ENCODE peak calls at places on chromosome 21, in ten cellular contexts. Y is naive thymus-derived CD4-positive, alpha-beta T cell; R is cardiac muscle cell; F is A673; I is GM23338; X is body of pancreas; P is heart right ventricle; B is left lung; D is neural progenitor cell; Z is tibial nerve. K is an unnamed sample. For H3K4me1, the result is how much of the 10 kb centered on the place peaks cover.

GRCh38 chr21:38925923-38926322 is 120.2 kb downstream of the ETS2 start:
- DNase-seq in Y (no peak), R (peak), F (no peak), I (no peak), X (peak), P (peak), B (peak), D (no peak), Z (peak), K (peak)

GRCh38 chr21:14943636-14944035 is 121.2 kb downstream of the NRIP1 start:
- DNase-seq in Y (no peak), R (no peak), F (no peak), I (no peak), X (no peak), P (no peak), B (no peak), D (no peak), Z (no peak), K (no peak)

GRCh38 chr21:44813727-44814126 is 4.1 kb downstream of the SUMO3 start:
- DNase-seq in Y (no peak), R (no peak), F (no peak), I (no peak), X (no peak), P (no peak), B (no peak), D (no peak), Z (no peak), K (no peak)

GRCh38 chr21:25179116-25179515 is 428.2 kb downstream of the MRPL39 start:
- DNase-seq in Y (no peak), R (no peak), F (no peak), I (no peak), X (no peak), P (no peak), B (no peak), D (no peak), Z (no peak), K (no peak)

GRCh38 chr21:37087188-37087587 is 14.1 kb downstream of the TTC3 start:
- DNase-seq in Y (peak), R (peak), F (peak), I (peak), X (peak), P (no peak), B (no peak), D (peak), Z (peak), K (no peak)

GRCh38 chr21:42003051-42003461 is 7.1 kb downstream of the ZBTB21 start:
- DNase-seq in Y (no peak), R (no peak), F (peak), I (no peak), X (no peak), P (no peak), B (no peak), D (no peak), Z (no peak), K (no peak)

GRCh38 chr21:25895565-25896205 is 160.9 kb downstream of the GABPA start:
- DNase-seq in Y (peak), R (peak), F (peak), I (peak), X (peak), P (no peak), B (no peak), D (peak), Z (peak), K (peak)

GRCh38 chr21:38631676-38632075 is 133.4 kb upstream of the ERG start:
- DNase-seq in Y (no peak), R (no peak), F (no peak), I (no peak), X (no peak), P (no peak), B (no peak), D (no peak), Z (no peak), K (no peak)

GRCh38 chr21:18493420-18493819 is 89.8 kb upstream of the TMPRSS15 start:
- DNase-seq in Y (no peak), R (no peak), F (peak), I (no peak), X (no peak), P (no peak), B (no peak), D (no peak), Z (no peak), K (no peak)

GRCh38 chr21:39114871-39115658 is 68.2 kb downstream of the PSMG1 start:
- DNase-seq in Y (no peak), R (no peak), F (no peak), I (no peak), X (no peak), P (no peak), B (no peak), D (no peak), Z (no peak), K (no peak)

GRCh38 chr21:37681711-37682110 is 234.5 kb downstream of the KCNJ6 start:
- DNase-seq in Y (no peak), R (no peak), F (no peak), I (no peak), X (no peak), P (no peak), B (no peak), D (no peak), Z (no peak), K (no peak)

GRCh38 chr21:36917487-36918158 is 48.8 kb downstream of the HLCS start:
- DNase-seq in Y (no peak), R (peak), F (peak), I (peak), X (peak), P (peak), B (no peak), D (peak), Z (no peak), K (no peak)

GRCh38 chr21:45228171-45228641 is 59.5 kb downstream of the POFUT2 start:
- DNase-seq in Y (no peak), R (peak), F (peak), I (no peak), X (no peak), P (no peak), B (no peak), D (no peak), Z (peak), K (peak)

GRCh38 chr21:28714795-28715464 is 277.7 kb downstream of the LTN1 start:
- DNase-seq in Y (no peak), R (no peak), F (no peak), I (no peak), X (no peak), P (no peak), B (no peak), D (no peak), Z (no peak), K (peak)

GRCh38 chr21:25955646-25956045 is 214.9 kb downstream of the APP start:
- DNase-seq in Y (no peak), R (no peak), F (no peak), I (no peak), X (no peak), P (no peak), B (no peak), D (no peak), Z (no peak), K (no peak)

GRCh38 chr21:18204931-18205330 is 39.7 kb upstream of the CHODL start:
- DNase-seq in Y (no peak), R (peak), F (peak), I (peak), X (no peak), P (no peak), B (no peak), D (peak), Z (no peak), K (peak)

GRCh38 chr21:41678944-41679343 is 87.9 kb downstream of the RIPK4 start:
- DNase-seq in Y (no peak), R (peak), F (peak), I (peak), X (peak), P (peak), B (peak), D (peak), Z (peak), K (peak)

GRCh38 chr21:42027085-42027803 is 17.1 kb upstream of the ZBTB21 start:
- DNase-seq in Y (no peak), R (no peak), F (no peak), I (no peak), X (no peak), P (no peak), B (no peak), D (no peak), Z (no peak), K (no peak)

GRCh38 chr21:41112740-41113692 is 54.9 kb upstream of the BACE2 start:
- DNase-seq in Y (peak), R (peak), F (peak), I (peak), X (no peak), P (peak), B (peak), D (peak), Z (no peak), K (peak)

GRCh38 chr21:38756746-38757145 is 49.0 kb upstream of the ETS2 start:
- DNase-seq in Y (no peak), R (peak), F (no peak), I (no peak), X (no peak), P (no peak), B (no peak), D (no peak), Z (no peak), K (no peak)

GRCh38 chr21:42193131-42193671 is 25.7 kb upstream of the ABCG1 start:
- DNase-seq in Y (peak), R (no peak), F (no peak), I (no peak), X (no peak), P (no peak), B (no peak), D (no peak), Z (no peak), K (no peak)

GRCh38 chr21:45015469-45015860 is 58.9 kb upstream of the ADARB1 start:
- DNase-seq in Y (no peak), R (no peak), F (no peak), I (no peak), X (peak), P (no peak), B (peak), D (no peak), Z (no peak), K (no peak)

GRCh38 chr21:37916795-37917142 is 512 bp upstream of the KCNJ6 start:
- DNase-seq in Y (no peak), R (peak), F (peak), I (peak), X (peak), P (no peak), B (no peak), D (peak), Z (no peak), K (no peak)

GRCh38 chr21:41506526-41507520 is 1.1 kb downstream of the TMPRSS2 start:
- DNase-seq in Y (no peak), R (peak), F (no peak), I (peak), X (peak), P (no peak), B (no peak), D (peak), Z (no peak), K (no peak)

GRCh38 chr21:43306911-43307676 is 119.8 kb downstream of the SIK1 start:
- DNase-seq in Y (no peak), R (no peak), F (no peak), I (no peak), X (peak), P (peak), B (peak), D (no peak), Z (no peak), K (peak)
- H3K4me1 ChIP-seq in Y (under half), R (under half), F (under half), I (under half), X (under half), P (under half), B (under half), D (under half), Z (under half), K (under half)

DNA sequence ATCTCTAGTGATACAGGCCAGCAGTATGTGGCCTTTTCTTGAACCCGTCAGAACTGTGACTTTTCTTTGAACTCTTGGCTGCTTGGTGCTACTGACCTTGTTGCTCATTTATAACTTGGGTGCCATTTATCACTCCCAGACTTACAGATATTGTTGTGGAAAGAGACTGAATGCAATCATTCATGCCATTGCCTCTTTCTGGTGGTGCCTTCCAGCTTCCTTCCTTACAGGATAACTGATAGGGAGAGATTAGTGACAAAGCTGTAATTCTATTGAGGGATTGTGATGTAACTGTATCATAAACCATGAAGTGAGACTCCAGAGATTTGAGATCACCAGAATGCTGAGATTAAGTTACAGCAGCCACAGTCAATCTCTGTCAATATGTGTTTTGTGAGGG is 256.5 kb downstream of the USP25 start:
- DNase-seq in Y (no peak), R (peak), F (no peak), I (no peak), X (no peak), P (no peak), B (no peak), D (no peak), Z (no peak), K (no peak)
- H3K4me1 ChIP-seq in Y (under half), R (under half), F (under half), I (under half), X (under half), P (under half), B (under half), D (under half), Z (under half), K (under half)

GRCh38 chr21:35206141-35207125 is 157.3 kb upstream of the RUNX1 start:
- DNase-seq in Y (no peak), R (peak), F (no peak), I (no peak), X (peak), P (no peak), B (no peak), D (no peak), Z (no peak), K (peak)

GRCh38 chr21:35202431-35202830 is 153.3 kb upstream of the RUNX1 start:
- DNase-seq in Y (no peak), R (no peak), F (no peak), I (no peak), X (no peak), P (no peak), B (no peak), D (no peak), Z (no peak), K (no peak)

GRCh38 chr21:35204850-35205564 is 155.9 kb upstream of the RUNX1 start:
- DNase-seq in Y (no peak), R (no peak), F (peak), I (peak), X (peak), P (peak), B (peak), D (no peak), Z (no peak), K (no peak)

GRCh38 chr21:35203093-35204021 is 154.3 kb upstream of the RUNX1 start:
- DNase-seq in Y (no peak), R (no peak), F (no peak), I (no peak), X (no peak), P (no peak), B (no peak), D (no peak), Z (no peak), K (no peak)

GRCh38 chr21:35204125-35204524 is 155.0 kb upstream of the RUNX1 start:
- DNase-seq in Y (no peak), R (no peak), F (no peak), I (no peak), X (no peak), P (no peak), B (no peak), D (no peak), Z (no peak), K (no peak)
- H3K4me1 ChIP-seq in Y (under half), R (under half), F (under half), I (under half), X (under half), P (half or more), B (under half), D (under half), Z (under half), K (under half)

GRCh38 chr21:32381571-32381970 is 11.2 kb downstream of the URB1 start:
- DNase-seq in Y (no peak), R (no peak), F (no peak), I (no peak), X (no peak), P (no peak), B (no peak), D (no peak), Z (no peak), K (no peak)

GRCh38 chr21:32380940-32381339 is 11.9 kb downstream of the URB1 start:
- DNase-seq in Y (no peak), R (no peak), F (no peak), I (no peak), X (no peak), P (no peak), B (no peak), D (no peak), Z (no peak), K (no peak)

GRCh38 chr21:32386195-32386870 is 6.5 kb downstream of the URB1 start:
- DNase-seq in Y (no peak), R (no peak), F (no peak), I (no peak), X (peak), P (peak), B (no peak), D (no peak), Z (no peak), K (no peak)

GRCh38 chr21:32382108-32382601 is 10.7 kb downstream of the URB1 start:
- DNase-seq in Y (no peak), R (no peak), F (no peak), I (no peak), X (no peak), P (no peak), B (no peak), D (no peak), Z (no peak), K (no peak)

DNA sequence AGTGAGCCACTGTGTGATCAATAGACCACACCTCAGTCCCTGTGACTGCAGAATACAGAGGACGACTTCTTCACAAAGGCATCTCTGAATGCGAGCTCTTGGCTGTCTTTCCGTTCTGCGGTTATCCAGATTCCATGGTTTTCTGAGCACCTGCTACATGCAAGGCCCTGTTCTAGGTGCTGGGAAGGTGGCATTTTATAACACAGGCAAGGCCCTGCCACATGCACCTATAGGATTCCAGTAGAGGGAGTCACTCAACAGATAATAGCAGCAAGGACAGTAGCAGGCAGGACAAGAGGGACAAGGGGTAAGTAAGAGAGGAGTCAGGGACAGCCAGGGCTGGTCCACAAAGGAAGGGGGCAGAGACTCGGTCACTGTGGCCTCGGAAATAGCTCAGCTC is 9.0 kb downstream of the URB1 start:
- DNase-seq in Y (no peak), R (no peak), F (no peak), I (no peak), X (no peak), P (no peak), B (no peak), D (no peak), Z (no peak), K (no peak)
- H3K4me1 ChIP-seq in Y (under half), R (under half), F (under half), I (under half), X (under half), P (under half), B (under half), D (under half), Z (under half), K (under half)

DNA sequence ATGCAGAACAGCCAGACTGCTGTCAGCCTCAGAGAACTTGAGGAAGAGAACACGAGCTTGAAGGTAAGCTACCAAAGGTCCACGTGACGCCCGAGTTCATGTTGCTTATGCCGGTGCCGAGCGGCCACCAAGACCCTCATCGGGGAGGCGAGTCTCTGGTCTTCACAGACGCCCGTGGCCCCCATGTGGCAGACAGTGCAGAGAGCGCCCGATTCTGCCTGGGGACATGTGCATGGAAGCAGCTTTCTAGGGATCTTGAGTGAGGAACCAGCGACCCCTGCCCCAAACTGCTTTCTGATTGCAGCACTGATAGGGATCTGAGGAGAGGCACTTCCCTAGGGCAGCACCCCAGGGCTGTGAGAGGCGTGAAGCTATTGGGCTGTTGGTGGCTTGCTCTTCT is 56.3 kb upstream of the DIP2A start:
- DNase-seq in Y (no peak), R (no peak), F (no peak), I (peak), X (no peak), P (no peak), B (no peak), D (no peak), Z (no peak), K (no peak)
- H3K4me1 ChIP-seq in Y (under half), R (under half), F (under half), I (under half), X (under half), P (under half), B (under half), D (under half), Z (under half), K (under half)

GRCh38 chr21:43733529-43734071 is 14.7 kb downstream of the PDXK start:
- DNase-seq in Y (peak), R (no peak), F (peak), I (no peak), X (peak), P (no peak), B (peak), D (no peak), Z (peak), K (no peak)
- H3K4me1 ChIP-seq in Y (under half), R (under half), F (half or more), I (under half), X (under half), P (under half), B (under half), D (under half), Z (half or more), K (under half)

DNA sequence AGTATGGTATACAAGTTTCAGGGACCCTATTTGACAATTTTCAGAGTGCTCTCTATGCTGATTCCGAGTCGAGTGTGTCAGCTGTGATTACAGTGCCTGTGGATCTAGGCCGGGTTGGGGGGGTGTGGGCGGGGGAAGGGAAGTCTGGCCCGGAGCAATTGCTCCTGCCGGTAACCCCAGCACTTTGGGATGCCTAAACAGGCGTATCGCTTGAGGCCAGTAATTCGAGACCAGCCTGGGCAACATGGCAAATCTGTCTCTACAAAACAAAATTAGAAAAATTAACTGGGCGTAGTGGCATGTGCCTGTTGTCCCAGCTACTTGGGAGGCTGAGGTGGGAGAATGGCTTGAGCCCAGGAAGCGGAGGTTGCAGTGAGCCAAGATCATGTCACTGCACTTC is 1.6 kb upstream of the IL10RB start:
- DNase-seq in Y (no peak), R (no peak), F (no peak), I (peak), X (no peak), P (no peak), B (no peak), D (no peak), Z (no peak), K (peak)
- H3K4me1 ChIP-seq in Y (half or more), R (under half), F (under half), I (under half), X (under half), P (under half), B (under half), D (under half), Z (under half), K (under half)

DNA sequence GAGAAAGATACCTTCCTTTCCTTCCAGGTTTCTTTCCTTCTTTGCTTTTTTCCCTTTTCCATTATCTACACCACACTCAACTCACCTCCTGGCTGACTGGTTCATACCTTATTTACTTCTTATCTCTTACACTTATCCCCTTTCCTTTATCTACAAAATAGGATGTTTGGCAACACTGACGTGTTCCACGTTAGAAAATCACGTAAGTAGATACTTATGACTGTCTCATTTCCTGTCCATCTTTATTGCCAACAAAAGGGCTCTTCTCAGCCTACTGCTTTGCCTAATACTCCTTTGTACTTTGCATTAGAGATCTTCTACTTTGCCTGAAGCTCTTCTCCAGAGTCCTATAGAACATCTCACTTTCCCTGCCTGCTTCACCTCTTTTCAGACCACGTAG is 25.1 kb downstream of the SYNJ1 start:
- DNase-seq in Y (no peak), R (no peak), F (peak), I (no peak), X (no peak), P (no peak), B (no peak), D (no peak), Z (no peak), K (no peak)
- H3K4me1 ChIP-seq in Y (under half), R (under half), F (under half), I (under half), X (under half), P (under half), B (under half), D (under half), Z (under half), K (under half)

GRCh38 chr21:27058673-27059365 is 91.9 kb upstream of the ADAMTS5 start:
- DNase-seq in Y (no peak), R (no peak), F (no peak), I (no peak), X (no peak), P (no peak), B (no peak), D (no peak), Z (no peak), K (no peak)
- H3K4me1 ChIP-seq in Y (under half), R (under half), F (under half), I (under half), X (under half), P (under half), B (under half), D (under half), Z (under half), K (under half)